ENCODE peak calls at places on chromosomes 11 and 22, in seven cellular contexts. Y is HCT116, Q is K562, K is HepG2, B is H1, L is SK-N-SH, I is GM12878. N is an unnamed sample.

GRCh38 chr11:91272089-91272488 is 952.5 kb upstream of the FAT3 start:
- DNase-seq in B (no peak), Q (no peak), K (no peak), L (peak; percentile 46), Y (no peak), I (no peak), N (no peak)

GRCh38 chr22:39967103-39967829 is 7.1 kb downstream of the TMA7B start:
- DNase-seq in B (no peak), L (peak; percentile 22), I (no peak), Y (no peak), Q (no peak), K (no peak), N (no peak)

GRCh38 chr11:33830903-33831648 is 56.8 kb upstream of the FBXO3 start:
- DNase-seq in Q (no peak), B (no peak), K (no peak), Y (no peak), L (no peak), I (no peak), N (no peak)

GRCh38 chr11:114178656-114179055 is 117.5 kb upstream of the NNMT start:
- DNase-seq in I (no peak), K (no peak), B (no peak), Y (no peak), L (no peak), Q (no peak), N (no peak)

GRCh38 chr11:34830035-34830434 is 86.1 kb downstream of the APIP start:
- DNase-seq in I (no peak), Y (no peak), K (no peak), B (no peak), L (no peak), Q (no peak), N (no peak)

GRCh38 chr22:22663861-22664800 is 19.7 kb downstream of the GGTLC2 start:
- DNase-seq in Y (no peak), Q (no peak), B (no peak), L (no peak), K (no peak), I (no peak), N (no peak)

GRCh38 chr22:46023558-46023981 is 46.6 kb upstream of the WNT7B start:
- DNase-seq in B (no peak), L (no peak), Y (no peak), K (no peak), I (no peak), Q (no peak), N (no peak)

GRCh38 chr11:116791002-116791812 is 472 bp downstream of the APOA5 start:
- DNase-seq in L (peak; percentile 92), Q (peak; percentile 84), K (peak; percentile 73), I (no peak), Y (peak; percentile 35), B (peak; percentile 99), N (no peak)

GRCh38 chr11:115895594-115895993 is 391.4 kb upstream of the CADM1 start:
- DNase-seq in K (no peak), B (no peak), I (no peak), Y (no peak), L (no peak), Q (no peak), N (no peak)

GRCh38 chr11:44934735-44935250 is 15.9 kb downstream of the TP53I11 start:
- DNase-seq in B (no peak), Q (no peak), Y (no peak), L (no peak), I (no peak), K (no peak), N (no peak)

GRCh38 chr11:87447606-87448005 is 409.9 kb downstream of the TMEM135 start:
- DNase-seq in I (no peak), Y (no peak), K (no peak), L (no peak), Q (no peak), B (no peak), N (no peak)

GRCh38 chr11:119860561-119861094 is 131.6 kb upstream of the NECTIN1 start:
- DNase-seq in K (no peak), Y (no peak), I (no peak), Q (no peak), B (no peak), L (no peak), N (no peak)
- TF ChIP-seq POLR2AphosphoS5 in K (no peak), Y (no peak), I (no peak), Q (no peak), B (no peak), L (no peak), N (no peak)

GRCh38 chr11:80097146-80097545 is 656.3 kb upstream of the TENM4 start:
- DNase-seq in Y (no peak), Q (no peak), K (no peak), I (no peak), L (no peak), B (no peak), N (no peak)

DNA sequence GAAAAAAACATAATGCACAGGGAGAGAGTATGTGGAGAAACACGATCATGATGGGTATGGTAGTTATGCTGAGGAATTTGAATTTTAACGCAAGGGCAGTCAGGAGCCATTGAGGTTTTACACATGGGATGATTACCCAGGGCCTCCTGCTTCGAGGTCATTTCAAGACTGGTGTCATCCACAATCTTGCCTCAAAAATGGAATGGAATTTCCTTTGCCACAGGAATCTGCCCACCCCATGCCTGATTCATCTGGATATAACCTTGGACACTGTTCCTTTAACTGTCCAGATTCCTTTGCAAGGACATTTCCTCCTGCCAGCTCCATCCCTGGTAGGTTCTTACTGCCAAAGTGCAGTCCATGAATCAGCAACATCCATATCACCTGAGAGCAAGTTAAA is 655.9 kb upstream of the TENM4 start:
- DNase-seq in K (no peak), L (no peak), I (no peak), Q (no peak), Y (no peak), B (no peak), N (no peak)
- TF ChIP-seq SIN3A in K (no peak), L (no peak), I (no peak), Q (no peak), Y (no peak), B (no peak), N (no peak)

DNA sequence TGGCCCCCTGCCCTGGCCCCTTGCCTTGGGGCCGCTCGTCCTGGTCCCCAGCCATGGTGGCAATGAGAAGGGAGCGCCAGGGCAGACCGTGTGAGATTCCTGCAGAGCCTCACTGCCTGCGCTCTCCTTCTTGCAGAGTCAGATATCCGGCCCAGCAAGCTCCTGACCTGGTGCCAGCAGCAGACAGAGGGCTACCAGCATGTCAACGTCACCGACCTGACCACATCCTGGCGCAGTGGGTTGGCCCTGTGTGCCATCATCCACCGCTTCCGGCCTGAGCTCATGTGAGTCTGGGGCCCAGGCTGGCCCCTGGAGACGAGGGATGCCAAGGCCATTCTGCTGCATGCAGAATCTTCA is 114.1 kb downstream of the MICAL2 start:
- DNase-seq in I (peak; percentile 65), Y (no peak), B (no peak), Q (no peak), L (no peak), K (no peak), N (peak; percentile 17)
- TF ChIP-seq POLR2AphosphoS5 in I (no peak), Y (no peak), B (no peak), Q (no peak), L (no peak), K (no peak), N (no peak)

DNA sequence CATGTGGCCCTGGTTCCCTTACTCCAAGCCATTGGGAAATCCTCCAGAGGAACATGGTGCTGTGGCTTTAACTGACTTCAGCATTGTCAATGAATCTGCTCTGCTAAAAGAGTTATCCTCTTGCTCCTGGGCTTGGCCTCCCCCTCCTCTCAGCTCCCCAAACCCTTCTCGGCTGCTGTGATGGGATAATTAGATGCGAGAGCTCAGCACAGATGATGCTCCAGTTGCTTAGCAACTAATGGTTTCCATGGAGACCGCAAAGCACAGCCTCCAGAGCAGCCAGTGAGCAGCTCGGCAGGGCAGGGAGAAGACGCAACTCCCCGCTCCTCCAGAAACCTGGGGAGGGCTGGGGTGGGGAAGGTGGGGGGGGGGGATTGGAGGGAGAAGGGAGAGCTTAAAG is 2.8 kb upstream of the UPK2 start:
- DNase-seq in I (no peak), K (no peak), Q (peak; percentile 39), B (peak; percentile 66), Y (no peak), L (peak; percentile 86), N (no peak)
- TF ChIP-seq SIN3A in I (no peak), K (no peak), Q (no peak), B (no peak), Y (no peak), L (no peak), N (no peak)